ENCODE peak calls at places on chromosome 17, in ten cellular contexts. H, U, D, Q, F, I, P, M, O and N are unnamed samples.

GRCh38 chr17:36131931-36132330 is 28.3 kb downstream of the CCL4 start:
- DNase-seq in O (no peak), U (no peak), Q (no peak), P (peak; percentile 22), I (no peak), H (no peak), M (no peak), D (no peak), F (no peak), N (no peak)

GRCh38 chr17:80855968-80856862 is 135.4 kb upstream of the CHMP6 start:
- DNase-seq in P (peak; percentile 90), H (peak; percentile 43), F (peak; percentile 68), U (peak; percentile 83), Q (peak; percentile 71), I (peak; percentile 96), O (peak; percentile 88), D (peak; percentile 38), M (peak; percentile 60), N (no peak)

GRCh38 chr17:66775262-66775661 is 59.7 kb upstream of the CACNG5 start:
- DNase-seq in U (no peak), F (no peak), I (no peak), P (no peak), H (no peak), M (no peak), Q (no peak), O (peak; percentile 46), D (no peak), N (no peak)

GRCh38 chr17:40345161-40346034 is 19.1 kb downstream of the GJD3 start:
- DNase-seq in U (peak; percentile 68), P (no peak), O (no peak), I (peak; percentile 85), H (peak; percentile 28), Q (no peak), M (no peak), D (no peak), F (peak; percentile 77), N (peak; percentile 34)

GRCh38 chr17:81741049-81741593 is 29.0 kb downstream of the SLC25A10 start:
- DNase-seq in Q (no peak), M (no peak), F (no peak), O (no peak), U (no peak), H (no peak), I (no peak), D (no peak), P (no peak), N (no peak)

GRCh38 chr17:41116292-41116691 is 1.9 kb downstream of the KRTAP4-11 start:
- DNase-seq in P (no peak), U (no peak), O (no peak), Q (no peak), M (no peak), F (peak; percentile 56), H (no peak), I (no peak), D (no peak), N (no peak)

GRCh38 chr17:5329784-5330557 is 47.9 kb downstream of the RABEP1 start:
- DNase-seq in I (no peak), U (no peak), D (no peak), O (no peak), P (no peak), F (no peak), Q (no peak), H (peak; percentile 8), M (no peak), N (no peak)

GRCh38 chr17:47800686-47801085 is 20.9 kb downstream of the OSBPL7 start:
- DNase-seq in U (no peak), I (no peak), D (no peak), M (no peak), Q (no peak), F (no peak), H (no peak), O (no peak), P (no peak), N (no peak)

GRCh38 chr17:30238003-30238344 is 2.5 kb upstream of the SLC6A4 start:
- DNase-seq in I (no peak), F (no peak), Q (no peak), D (no peak), O (no peak), U (no peak), P (no peak), M (no peak), H (no peak), N (no peak)

GRCh38 chr17:82073446-82073845 is 7.8 kb upstream of the DUS1L start:
- DNase-seq in F (no peak), H (no peak), O (no peak), U (no peak), M (no peak), Q (no peak), I (no peak), D (no peak), P (no peak), N (no peak)

GRCh38 chr17:75856062-75856681 is 1.0 kb upstream of the WBP2 start:
- DNase-seq in P (no peak), I (peak; percentile 67), D (no peak), Q (no peak), F (no peak), O (no peak), U (no peak), M (no peak), H (no peak), N (no peak)

GRCh38 chr17:4895676-4896331 is 3.5 kb upstream of the C17orf107 start:
- DNase-seq in U (no peak), P (no peak), O (no peak), H (no peak), F (no peak), D (no peak), I (no peak), Q (no peak), M (no peak), N (no peak)

GRCh38 chr17:40058151-40058784 is 4.1 kb upstream of the MED24 start:
- DNase-seq in H (no peak), P (no peak), U (no peak), F (no peak), Q (no peak), I (no peak), M (no peak), D (no peak), O (no peak), N (no peak)

GRCh38 chr17:66978514-66979061 is 14.1 kb downstream of the CACNG4 start:
- DNase-seq in I (no peak), U (no peak), D (no peak), M (no peak), P (no peak), F (no peak), O (peak; percentile 84), Q (no peak), H (no peak), N (no peak)

GRCh38 chr17:57662644-57663308 is 82.3 kb downstream of the CCDC182 start:
- DNase-seq in F (peak; percentile 28), D (peak; percentile 17), M (no peak), I (peak; percentile 37), Q (no peak), U (peak; percentile 90), P (no peak), O (peak; percentile 97), H (peak; percentile 17), N (no peak)

GRCh38 chr17:61831099-61831498 is 32.2 kb downstream of the BRIP1 start:
- DNase-seq in F (no peak), I (no peak), H (no peak), Q (no peak), P (no peak), D (no peak), U (no peak), O (no peak), M (no peak), N (no peak)

GRCh38 chr17:63622571-63623390 is 564 bp downstream of the MAP3K3 start:
- DNase-seq in H (peak; percentile 13), O (peak; percentile 87), P (peak; percentile 84), D (peak; percentile 48), M (no peak), Q (peak; percentile 59), F (peak; percentile 76), U (peak; percentile 38), I (peak; percentile 88), N (no peak)

GRCh38 chr17:73489991-73490390 is 154.3 kb downstream of the SDK2 start:
- DNase-seq in Q (no peak), U (no peak), F (no peak), M (no peak), O (no peak), H (no peak), I (no peak), P (no peak), D (no peak), N (no peak)

GRCh38 chr17:59764292-59764741 is 56.9 kb downstream of the VMP1 start:
- DNase-seq in H (no peak), I (no peak), M (no peak), O (no peak), Q (no peak), U (no peak), D (no peak), P (no peak), F (no peak), N (no peak)

GRCh38 chr17:60406887-60407286 is 15.0 kb upstream of the USP32 start:
- DNase-seq in F (no peak), Q (no peak), U (no peak), O (no peak), I (no peak), M (no peak), H (no peak), D (no peak), P (no peak), N (no peak)

GRCh38 chr17:17072546-17072945 is 30.3 kb downstream of the MPRIP start:
- DNase-seq in D (no peak), P (no peak), M (no peak), H (no peak), F (no peak), U (no peak), O (peak; percentile 57), I (no peak), Q (no peak), N (no peak)

GRCh38 chr17:72357764-72358365 is 237.0 kb downstream of the SOX9 start:
- DNase-seq in P (no peak), H (no peak), F (no peak), D (no peak), U (no peak), I (no peak), M (no peak), O (no peak), Q (no peak), N (no peak)

GRCh38 chr17:81976332-81977210 is 858 bp upstream of the ASPSCR1 start:
- DNase-seq in M (no peak), I (no peak), H (no peak), U (no peak), D (no peak), Q (peak; percentile 48), P (no peak), O (no peak), F (peak; percentile 53), N (no peak)

GRCh38 chr17:37745801-37746426 is 1.1 kb upstream of the HNF1B start:
- DNase-seq in P (no peak), I (no peak), D (no peak), F (no peak), Q (no peak), U (no peak), M (no peak), O (no peak), H (no peak), N (no peak)

GRCh38 chr17:63082273-63082861 is 116.3 kb downstream of the TANC2 start:
- DNase-seq in I (no peak), Q (no peak), O (no peak), P (peak; percentile 9), D (no peak), H (no peak), F (peak; percentile 44), M (no peak), U (peak; percentile 29), N (no peak)